ENCODE peak calls at places on chromosomes 7 and 10, in ten cellular contexts. U, N, P, Y, Q, G, W, X, L and B are unnamed samples.

GRCh38 chr7:32890553-32891045 is 961 bp downstream of the KBTBD2 start:
- DNase-seq in U (no peak), N (no peak), P (no peak), Y (no peak), Q (no peak), G (peak; percentile 76), W (no peak), X (no peak), L (peak; percentile 21), B (no peak)

GRCh38 chr10:89173075-89173474 is 34.0 kb downstream of the CH25H start:
- DNase-seq in U (no peak), N (no peak), P (no peak), Y (no peak), Q (no peak), G (peak; percentile 21), W (no peak), X (no peak), L (no peak), B (no peak)

GRCh38 chr10:107740962-107741690 is 576.6 kb upstream of the SORCS1 start:
- DNase-seq in U (no peak), N (no peak), P (no peak), Y (no peak), Q (no peak), G (peak; percentile 63), W (no peak), X (no peak), L (no peak), B (no peak)

GRCh38 chr10:92591550-92592140 is 1.3 kb upstream of the KIF11 start:
- DNase-seq in U (peak; percentile 93), N (peak; percentile 78), P (peak; percentile 94), Y (peak; percentile 97), Q (peak; percentile 84), G (peak; percentile 93), W (peak; percentile 97), X (peak; percentile 76), L (peak; percentile 91), B (peak; percentile 86)

GRCh38 chr10:113232928-113233511 is 283.0 kb downstream of the TCF7L2 start:
- DNase-seq in U (no peak), N (no peak), P (no peak), Y (no peak), Q (no peak), G (no peak), W (no peak), X (no peak), L (no peak), B (no peak)

GRCh38 chr7:108003591-108003935 is 602 bp upstream of the LAMB1 start:
- DNase-seq in U (no peak), N (no peak), P (no peak), Y (no peak), Q (no peak), G (no peak), W (no peak), X (no peak), L (no peak), B (no peak)

GRCh38 chr7:123231060-123232000 is 31.6 kb upstream of the SLC13A1 start:
- DNase-seq in U (no peak), N (no peak), P (no peak), Y (no peak), Q (no peak), G (no peak), W (no peak), X (no peak), L (no peak), B (no peak)

GRCh38 chr10:34824870-34825269 is 9.8 kb upstream of the PARD3 start:
- DNase-seq in U (no peak), N (no peak), P (no peak), Y (no peak), Q (no peak), G (no peak), W (no peak), X (no peak), L (peak; percentile 39), B (no peak)

GRCh38 chr7:40356871-40357676 is 222.3 kb downstream of the SUGCT start:
- DNase-seq in U (no peak), N (no peak), P (no peak), Y (no peak), Q (no peak), G (peak; percentile 54), W (no peak), X (no peak), L (no peak), B (no peak)

GRCh38 chr10:69241575-69241974 is 21.4 kb downstream of the HKDC1 start:
- DNase-seq in U (no peak), N (no peak), P (no peak), Y (no peak), Q (peak; percentile 18), G (peak; percentile 56), W (no peak), X (no peak), L (no peak), B (no peak)

GRCh38 chr7:15720849-15721471 is 34.5 kb upstream of the MEOX2 start:
- DNase-seq in U (no peak), N (no peak), P (no peak), Y (peak; percentile 26), Q (peak; percentile 8), G (peak; percentile 77), W (no peak), X (no peak), L (peak; percentile 25), B (no peak)

GRCh38 chr10:81414038-81414437 is 461.0 kb upstream of the NRG3 start:
- DNase-seq in U (no peak), N (peak; percentile 31), P (no peak), Y (no peak), Q (no peak), G (no peak), W (no peak), X (peak; percentile 10), L (peak; percentile 48), B (no peak)
- TF ChIP-seq CTCF in U (no peak), N (peak; percentile 82), P (no peak), Y (no peak), Q (no peak), G (no peak), W (no peak), X (peak; percentile 64), L (peak; percentile 52), B (peak; percentile 67)

GRCh38 chr7:95547356-95547755 is 49.0 kb downstream of the PDK4 start:
- DNase-seq in U (no peak), N (no peak), P (no peak), Y (no peak), Q (no peak), G (no peak), W (no peak), X (no peak), L (no peak), B (no peak)

GRCh38 chr7:95547949-95548348 is 48.4 kb downstream of the PDK4 start:
- DNase-seq in U (no peak), N (no peak), P (no peak), Y (no peak), Q (no peak), G (no peak), W (no peak), X (no peak), L (no peak), B (no peak)

GRCh38 chr7:95545007-95545615 is 51.2 kb downstream of the PDK4 start:
- DNase-seq in U (no peak), N (no peak), P (peak; percentile 55), Y (peak; percentile 36), Q (peak; percentile 23), G (peak; percentile 75), W (no peak), X (no peak), L (peak; percentile 42), B (no peak)

GRCh38 chr7:95545666-95546065 is 50.6 kb downstream of the PDK4 start:
- DNase-seq in U (no peak), N (no peak), P (no peak), Y (no peak), Q (no peak), G (no peak), W (no peak), X (no peak), L (no peak), B (no peak)

DNA sequence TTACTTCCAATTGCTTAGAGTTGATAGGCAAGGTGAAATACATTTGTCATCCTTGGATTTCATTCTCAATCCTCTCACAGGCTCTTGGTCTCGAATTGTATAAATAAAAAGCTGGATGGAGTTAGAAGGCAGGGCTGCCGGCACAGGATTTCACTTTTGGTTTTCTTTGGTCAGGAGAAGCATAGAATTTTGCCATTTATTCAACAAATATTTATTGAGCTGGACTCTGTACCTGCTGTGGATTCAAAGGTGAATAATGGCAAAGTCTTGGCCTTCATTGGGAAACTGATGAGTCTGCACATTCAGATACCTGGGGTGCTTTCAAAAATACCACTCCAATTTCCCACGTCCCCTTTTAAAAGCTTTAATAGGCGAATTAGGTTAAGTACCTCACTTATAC is 49.7 kb downstream of the PDK4 start:
- DNase-seq in U (no peak), N (no peak), P (peak; percentile 49), Y (no peak), Q (no peak), G (no peak), W (no peak), X (no peak), L (no peak), B (no peak)
- TF ChIP-seq CTCF in U (no peak), N (no peak), P (no peak), Y (no peak), Q (no peak), G (no peak), W (no peak), X (no peak), L (no peak), B (no peak)

GRCh38 chr10:126259883-126260282 is 128.4 kb downstream of the ADAM12 start:
- DNase-seq in U (no peak), N (no peak), P (no peak), Y (no peak), Q (no peak), G (no peak), W (no peak), X (no peak), L (no peak), B (no peak)

GRCh38 chr10:126252884-126253612 is 135.2 kb downstream of the ADAM12 start:
- DNase-seq in U (no peak), N (no peak), P (no peak), Y (no peak), Q (peak; percentile 93), G (peak; percentile 100), W (no peak), X (no peak), L (no peak), B (no peak)

GRCh38 chr10:126255313-126255712 is 133.0 kb downstream of the ADAM12 start:
- DNase-seq in U (no peak), N (no peak), P (no peak), Y (no peak), Q (no peak), G (no peak), W (no peak), X (no peak), L (no peak), B (no peak)

GRCh38 chr10:126253613-126254002 is 134.7 kb downstream of the ADAM12 start:
- DNase-seq in U (no peak), N (no peak), P (no peak), Y (no peak), Q (no peak), G (no peak), W (no peak), X (no peak), L (no peak), B (no peak)

GRCh38 chr10:126256864-126257263 is 131.4 kb downstream of the ADAM12 start:
- DNase-seq in U (no peak), N (no peak), P (no peak), Y (no peak), Q (no peak), G (no peak), W (no peak), X (no peak), L (peak; percentile 54), B (no peak)
- TF ChIP-seq CTCF in U (no peak), N (peak; percentile 43), P (no peak), Y (no peak), Q (no peak), G (no peak), W (no peak), X (peak; percentile 26), L (peak; percentile 56), B (peak; percentile 50)

GRCh38 chr7:106858618-106859532 is 6.2 kb upstream of the PIK3CG start:
- DNase-seq in U (peak; percentile 32), N (no peak), P (peak; percentile 38), Y (peak; percentile 80), Q (no peak), G (peak; percentile 18), W (peak; percentile 72), X (no peak), L (no peak), B (peak; percentile 72)
- TF ChIP-seq CTCF in U (no peak), N (no peak), P (no peak), Y (no peak), Q (no peak), G (no peak), W (no peak), X (no peak), L (no peak), B (no peak)